ENCODE peak calls at places on chromosome 14, in seven cellular contexts. Y is endodermal cell, O is cardiac fibroblast, F is dorsolateral prefrontal cortex, M is nephron progenitor cell, G is tibial nerve, C is cardiac muscle cell. W is an unnamed sample.

GRCh38 chr14:60944206-60944605 is 36.7 kb downstream of the TRMT5 start:
- DNase-seq in Y (no peak), O (peak; percentile 38), F (no peak), M (no peak), G (no peak), C (peak; percentile 40), W (no peak)

GRCh38 chr14:49366416-49366815 is 219.8 kb downstream of the RPS29 start:
- DNase-seq in Y (peak; percentile 62), O (no peak), F (no peak), M (no peak), G (no peak), C (no peak), W (no peak)

GRCh38 chr14:93332032-93332852 is 594 bp downstream of the BTBD7 start:
- DNase-seq in Y (peak; percentile 86), O (peak; percentile 55), F (peak; percentile 42), M (peak; percentile 77), G (peak; percentile 14), C (peak; percentile 57), W (no peak)

GRCh38 chr14:61620130-61620946 is 75.0 kb upstream of the HIF1A start:
- DNase-seq in Y (no peak), O (peak; percentile 99), F (no peak), M (no peak), G (no peak), C (peak; percentile 98), W (peak; percentile 50)

GRCh38 chr14:44777567-44777966 is 184.2 kb downstream of the KLHL28 start:
- DNase-seq in Y (no peak), O (no peak), F (no peak), M (no peak), G (no peak), C (no peak), W (no peak)

GRCh38 chr14:30210630-30211029 is 283.0 kb upstream of the PRKD1 start:
- DNase-seq in Y (no peak), O (no peak), F (no peak), M (no peak), G (no peak), C (peak; percentile 35), W (no peak)

GRCh38 chr14:42460673-42461072 is 854.0 kb downstream of the LRFN5 start:
- DNase-seq in Y (no peak), O (no peak), F (no peak), M (no peak), G (no peak), C (no peak), W (no peak)

GRCh38 chr14:85583311-85583710 is 53.4 kb downstream of the FLRT2 start:
- DNase-seq in Y (no peak), O (no peak), F (no peak), M (no peak), G (no peak), C (no peak), W (no peak)

GRCh38 chr14:104692261-104692938 is 3.0 kb downstream of the INF2 start:
- DNase-seq in Y (no peak), O (no peak), F (no peak), M (no peak), G (no peak), C (no peak), W (no peak)

GRCh38 chr14:100281286-100282082 is 24.8 kb downstream of the SLC25A29 start:
- DNase-seq in Y (peak; percentile 66), O (no peak), F (no peak), M (no peak), G (no peak), C (no peak), W (no peak)

GRCh38 chr14:64760146-64760755 is 56.0 kb downstream of the PLEKHG3 start:
- DNase-seq in Y (peak; percentile 94), O (peak; percentile 52), F (peak; percentile 44), M (peak; percentile 80), G (no peak), C (peak; percentile 56), W (no peak)

GRCh38 chr14:103393078-103393477 is 7.9 kb downstream of the MARK3 start:
- DNase-seq in Y (no peak), O (no peak), F (no peak), M (no peak), G (no peak), C (no peak), W (no peak)

GRCh38 chr14:64769096-64770020 is 65.1 kb downstream of the PLEKHG3 start:
- DNase-seq in Y (no peak), O (no peak), F (no peak), M (no peak), G (no peak), C (no peak), W (no peak)

GRCh38 chr14:104932676-104933631 is 8.3 kb downstream of the PLD4 start:
- DNase-seq in Y (peak; percentile 93), O (peak; percentile 90), F (peak; percentile 51), M (peak; percentile 94), G (peak; percentile 74), C (peak; percentile 89), W (peak; percentile 35)

GRCh38 chr14:60632777-60633176 is 16.5 kb downstream of the SIX1 start:
- DNase-seq in Y (no peak), O (no peak), F (no peak), M (no peak), G (no peak), C (no peak), W (no peak)

GRCh38 chr14:78902010-78902623 is 731.9 kb downstream of the NRXN3 start:
- DNase-seq in Y (peak; percentile 80), O (peak; percentile 45), F (peak; percentile 62), M (peak; percentile 66), G (no peak), C (peak; percentile 59), W (no peak)

GRCh38 chr14:64692189-64692588 is 12.0 kb upstream of the PLEKHG3 start:
- DNase-seq in Y (peak; percentile 25), O (no peak), F (no peak), M (no peak), G (no peak), C (no peak), W (no peak)

GRCh38 chr14:23558363-23559009 is 2.4 kb downstream of the THTPA start:
- DNase-seq in Y (no peak), O (no peak), F (no peak), M (no peak), G (no peak), C (no peak), W (no peak)

GRCh38 chr14:92702441-92702918 is 45.9 kb downstream of the LGMN start:
- DNase-seq in Y (no peak), O (no peak), F (no peak), M (no peak), G (no peak), C (no peak), W (no peak)

GRCh38 chr14:99687284-99688209 is 3.4 kb downstream of the CYP46A1 start:
- DNase-seq in Y (peak; percentile 90), O (no peak), F (no peak), M (peak; percentile 56), G (no peak), C (no peak), W (no peak)

GRCh38 chr14:104864267-104865068 is 600 bp upstream of the CEP170B start:
- DNase-seq in Y (peak; percentile 92), O (no peak), F (peak; percentile 18), M (peak; percentile 50), G (no peak), C (peak; percentile 10), W (no peak)

GRCh38 chr14:75249251-75249957 is 29.2 kb upstream of the FOS start:
- DNase-seq in Y (no peak), O (no peak), F (no peak), M (no peak), G (no peak), C (no peak), W (no peak)

GRCh38 chr14:55440385-55440784 is at the start of gene TBPL2:
- DNase-seq in Y (peak; percentile 94), O (no peak), F (no peak), M (peak; percentile 18), G (no peak), C (peak; percentile 29), W (no peak)
- TF ChIP-seq CTCF in Y (peak; percentile 86), O (peak; percentile 32), F (no peak), M (no peak), G (no peak), C (peak; percentile 53), W (no peak)

DNA sequence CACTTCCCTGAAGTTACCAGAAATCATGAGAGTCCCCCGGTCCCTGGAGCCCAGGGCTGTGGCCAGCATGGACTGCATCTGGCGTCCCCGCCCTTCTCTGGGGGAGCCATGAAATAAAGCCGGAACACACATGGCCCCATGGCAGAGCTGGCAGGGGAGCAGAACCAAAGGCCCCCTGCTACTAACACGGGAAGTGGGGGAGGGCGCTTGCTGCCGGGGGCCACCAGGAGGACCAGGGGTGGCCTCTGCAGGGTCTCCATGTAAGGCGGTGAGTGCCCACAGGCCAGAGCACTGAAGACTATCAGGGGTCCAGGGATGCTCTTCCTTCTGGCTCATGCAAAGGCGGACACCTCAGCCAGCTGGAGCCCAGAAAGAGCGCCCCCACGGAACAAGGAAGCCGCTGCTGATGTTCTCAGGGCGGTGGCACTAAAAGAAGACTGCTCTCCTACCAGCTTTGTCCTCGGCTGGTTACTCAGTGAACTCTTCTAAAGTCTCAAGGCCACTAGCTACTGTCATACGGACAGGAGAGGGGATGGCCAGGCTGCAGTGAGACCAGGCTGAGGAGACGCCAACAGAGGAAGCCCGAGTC is 59.8 kb downstream of the CCDC88C start:
- DNase-seq in Y (no peak), O (no peak), F (no peak), M (no peak), G (no peak), C (no peak), W (no peak)
- TF ChIP-seq CTCF in Y (no peak), O (no peak), F (no peak), M (no peak), G (no peak), C (no peak), W (no peak)

DNA sequence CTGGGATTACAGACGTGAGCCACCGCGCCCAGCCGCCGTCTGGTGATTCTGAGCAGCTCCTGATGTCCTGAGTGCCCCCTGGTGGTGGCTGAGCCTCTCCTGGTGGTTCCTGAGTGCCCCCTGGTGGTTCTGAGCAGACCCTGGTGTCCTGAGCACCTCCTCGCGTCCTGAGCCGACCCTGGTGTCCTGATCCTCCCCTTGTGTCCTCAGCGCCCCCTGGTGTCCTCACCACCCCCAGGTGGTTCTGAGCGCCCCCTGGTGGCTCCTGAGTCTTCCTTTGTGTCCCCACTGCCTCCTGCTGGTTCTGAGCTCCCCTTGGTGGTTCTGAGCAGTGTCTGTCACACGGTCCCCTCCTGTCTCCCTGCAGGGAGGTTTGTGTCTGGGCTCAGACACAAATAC is 1304.9 kb downstream of the TMEM121 start:
- DNase-seq in Y (peak; percentile 59), O (no peak), F (no peak), M (peak; percentile 4), G (no peak), C (no peak), W (no peak)
- TF ChIP-seq CTCF in Y (no peak), O (peak; percentile 48), F (no peak), M (no peak), G (no peak), C (peak; percentile 9), W (no peak)

DNA sequence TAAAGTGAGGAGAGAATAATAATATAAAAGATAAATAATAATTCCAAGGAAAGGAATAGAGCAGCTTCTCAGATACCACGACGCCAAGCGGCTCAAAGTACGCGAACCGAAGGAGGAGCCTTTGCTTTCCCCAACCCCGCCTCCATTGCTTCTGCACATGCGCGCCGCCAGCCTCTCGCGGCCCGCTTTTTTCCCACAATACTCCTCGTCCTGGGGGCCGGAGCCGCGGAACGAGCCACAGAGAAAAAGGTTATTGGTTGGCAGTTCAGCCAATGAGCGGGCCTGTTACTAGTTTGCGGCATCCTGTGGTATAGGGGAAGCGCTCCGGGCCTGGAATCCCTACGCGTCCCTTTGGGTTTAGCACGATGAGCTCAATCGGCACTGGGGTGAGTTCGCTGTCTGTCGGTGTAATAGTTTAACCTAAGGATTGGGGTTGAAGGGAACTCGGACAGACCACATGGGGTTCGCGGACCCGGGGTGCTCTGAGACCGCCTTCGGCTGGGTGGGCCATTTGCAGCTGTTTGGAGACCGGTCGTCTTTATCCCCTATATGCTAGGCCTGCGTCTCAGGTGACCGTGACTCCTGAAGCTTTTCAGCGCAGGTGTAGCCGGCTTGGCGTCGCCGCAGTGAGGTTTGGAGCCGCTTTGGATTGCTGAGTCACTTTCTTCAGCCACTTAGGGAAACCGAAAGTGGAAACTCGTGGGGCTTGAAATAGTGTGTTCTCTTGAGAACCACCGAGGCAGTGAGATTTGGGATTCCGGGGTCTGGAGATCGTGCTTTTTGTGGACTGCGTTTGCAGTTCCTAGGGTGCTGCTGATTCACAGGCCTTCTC is at the start of gene PSMA3:
- DNase-seq in Y (peak; percentile 99), O (peak; percentile 97), F (peak; percentile 92), M (peak; percentile 98), G (peak; percentile 96), C (peak; percentile 98), W (peak; percentile 91)
- TF ChIP-seq CTCF in Y (peak; percentile 21), O (no peak), F (no peak), M (no peak), G (peak; percentile 20), C (no peak), W (no peak)